ENCODE peak calls at places on chromosomes 6 and 20, in ten cellular contexts. O is fibroblast of mammary gland; Q is GM03348; S is T-helper 2 cell; W is NB4; X is activated T-cell treated with anti-CD3 and anti-CD28 coated beads for 1 hour; R is uterus; N is central memory CD4-positive, alpha-beta T cell; B is NCI-H1417 treated with DMSO at 0.1 percent for 48 hours; A is A549. Z is an unnamed sample.

GRCh38 chr6:99521557-99522286 is 6.5 kb upstream of the USP45 start:
- DNase-seq in O (peak), Q (peak), S (no peak), W (no peak), X (no peak), R (peak), N (no peak), B (no peak), A (no peak), Z (peak)

GRCh38 chr6:12875061-12875460 is 158.5 kb downstream of the PHACTR1 start:
- DNase-seq in O (peak), Q (peak), S (no peak), W (no peak), X (no peak), R (no peak), N (no peak), B (no peak), A (no peak), Z (no peak)

GRCh38 chr20:47024461-47024937 is 129.9 kb downstream of the EYA2 start:
- DNase-seq in O (no peak), Q (peak), S (no peak), W (no peak), X (no peak), R (no peak), N (no peak), B (no peak), A (no peak), Z (no peak)

GRCh38 chr20:775679-776135 is 7.4 kb upstream of the SLC52A3 start:
- DNase-seq in O (no peak), Q (no peak), S (no peak), W (no peak), X (no peak), R (no peak), N (no peak), B (no peak), A (no peak), Z (no peak)

GRCh38 chr6:170147056-170147787 is 143.7 kb downstream of the DLL1 start:
- DNase-seq in O (no peak), Q (no peak), S (no peak), W (no peak), X (no peak), R (no peak), N (peak), B (no peak), A (no peak), Z (no peak)

GRCh38 chr6:120468486-120468885 is 865.8 kb downstream of the TBC1D32 start:
- DNase-seq in O (no peak), Q (no peak), S (no peak), W (no peak), X (no peak), R (no peak), N (no peak), B (no peak), A (no peak), Z (no peak)

GRCh38 chr20:33443006-33443511 is 504 bp downstream of the SNTA1 start:
- DNase-seq in O (no peak), Q (no peak), S (peak), W (no peak), X (peak), R (peak), N (no peak), B (no peak), A (peak), Z (peak)

GRCh38 chr6:169957351-169957963 is 206.0 kb downstream of the ERMARD start:
- DNase-seq in O (no peak), Q (no peak), S (no peak), W (peak), X (no peak), R (no peak), N (no peak), B (no peak), A (no peak), Z (no peak)

GRCh38 chr6:161058746-161059145 is 67.2 kb downstream of the MAP3K4 start:
- DNase-seq in O (peak), Q (peak), S (no peak), W (no peak), X (no peak), R (no peak), N (no peak), B (no peak), A (no peak), Z (no peak)

GRCh38 chr6:41449399-41450245 is 96.6 kb upstream of the FOXP4 start:
- DNase-seq in O (peak), Q (peak), S (no peak), W (no peak), X (no peak), R (peak), N (no peak), B (no peak), A (no peak), Z (no peak)

GRCh38 chr20:34525709-34526416 is 9.6 kb downstream of the DYNLRB1 start:
- DNase-seq in O (peak), Q (peak), S (no peak), W (peak), X (no peak), R (peak), N (no peak), B (no peak), A (peak), Z (peak)

GRCh38 chr6:38350882-38351281 is 288.8 kb downstream of the BTBD9 start:
- DNase-seq in O (peak), Q (peak), S (no peak), W (no peak), X (no peak), R (peak), N (no peak), B (no peak), A (no peak), Z (peak)

GRCh38 chr6:168091381-168092264 is 12.6 kb upstream of the FRMD1 start:
- DNase-seq in O (no peak), Q (no peak), S (no peak), W (no peak), X (no peak), R (no peak), N (no peak), B (no peak), A (no peak), Z (no peak)

GRCh38 chr6:27452496-27452897 is 20.4 kb downstream of the ZNF184 start:
- DNase-seq in O (peak), Q (no peak), S (no peak), W (peak), X (no peak), R (no peak), N (no peak), B (no peak), A (no peak), Z (no peak)

GRCh38 chr6:169292340-169293124 is 38.9 kb upstream of the THBS2 start:
- DNase-seq in O (peak), Q (peak), S (no peak), W (peak), X (no peak), R (peak), N (no peak), B (no peak), A (peak), Z (peak)

GRCh38 chr20:59004493-59004762 is 2.6 kb downstream of the CTSZ start:
- DNase-seq in O (no peak), Q (no peak), S (peak), W (no peak), X (peak), R (no peak), N (peak), B (no peak), A (no peak), Z (no peak)

GRCh38 chr6:74851598-74851997 is 354.3 kb downstream of the COL12A1 start:
- DNase-seq in O (peak), Q (peak), S (no peak), W (no peak), X (no peak), R (no peak), N (no peak), B (no peak), A (no peak), Z (no peak)

GRCh38 chr20:39849664-39850063 is 839.4 kb downstream of the MAFB start:
- DNase-seq in O (peak), Q (peak), S (no peak), W (no peak), X (no peak), R (peak), N (no peak), B (no peak), A (no peak), Z (peak)

Z was measured in hepatic stellate cell.